ENCODE peak calls at places on chromosomes 16 and 17, in nine cellular contexts. G is right cardiac atrium, M is mucosa of gallbladder, E is AG20443, H is T-helper 1 cell, R is GM03348, U is GM04504, V is Calu3, I is T-helper 9 cell. F is an unnamed sample.
A peak's percentile ranks its signal among the peaks of the same experiment; 100 is the strongest.

GRCh38 chr17:65876985-65877384 is 314.9 kb downstream of the CEP112 start:
- DNase-seq in G (no peak), M (no peak), E (no peak), H (no peak), R (no peak), U (no peak), V (no peak), I (no peak), F (no peak)

GRCh38 chr16:84845496-84846002 is 25.8 kb downstream of the CRISPLD2 start:
- DNase-seq in G (peak; percentile 25), M (no peak), E (no peak), H (no peak), R (no peak), U (no peak), V (no peak), I (no peak), F (no peak)

GRCh38 chr17:3534881-3535252 is 22.7 kb downstream of the TRPV3 start:
- DNase-seq in G (peak; percentile 80), M (no peak), E (peak; percentile 77), H (no peak), R (peak; percentile 84), U (no peak), V (no peak), I (no peak), F (no peak)

GRCh38 chr16:85349413-85350145 is 237.3 kb upstream of the CIBAR2 start:
- DNase-seq in G (peak; percentile 22), M (no peak), E (no peak), H (no peak), R (no peak), U (no peak), V (no peak), I (no peak), F (no peak)

GRCh38 chr17:66661857-66662256 is 173.1 kb upstream of the CACNG5 start:
- DNase-seq in G (no peak), M (no peak), E (no peak), H (no peak), R (no peak), U (no peak), V (no peak), I (no peak), F (no peak)

GRCh38 chr16:17668411-17668810 is 197.7 kb upstream of the XYLT1 start:
- DNase-seq in G (no peak), M (no peak), E (no peak), H (no peak), R (no peak), U (no peak), V (no peak), I (no peak), F (no peak)

GRCh38 chr17:38982858-38983746 is 15.9 kb upstream of the FBXO47 start:
- DNase-seq in G (no peak), M (peak; percentile 44), E (peak; percentile 63), H (peak; percentile 26), R (peak; percentile 61), U (peak; percentile 40), V (peak; percentile 85), I (no peak), F (peak; percentile 38)

GRCh38 chr16:75266738-75267630 is 15.6 kb upstream of the BCAR1 start:
- DNase-seq in G (no peak), M (no peak), E (no peak), H (no peak), R (no peak), U (no peak), V (no peak), I (no peak), F (no peak)

GRCh38 chr17:14840616-14841231 is 424.4 kb downstream of the PMP22 start:
- DNase-seq in G (no peak), M (no peak), E (no peak), H (no peak), R (peak; percentile 23), U (no peak), V (no peak), I (no peak), F (no peak)

GRCh38 chr16:80512460-80512859 is 28.3 kb upstream of the DYNLRB2 start:
- DNase-seq in G (no peak), M (no peak), E (no peak), H (no peak), R (no peak), U (no peak), V (no peak), I (no peak), F (no peak)

GRCh38 chr17:66211047-66211810 is 18.0 kb downstream of the APOH start:
- DNase-seq in G (no peak), M (no peak), E (no peak), H (no peak), R (no peak), U (no peak), V (no peak), I (no peak), F (no peak)

GRCh38 chr17:76009969-76010661 is 9.5 kb downstream of the CDK3 start:
- DNase-seq in G (peak; percentile 20), M (no peak), E (no peak), H (no peak), R (no peak), U (no peak), V (no peak), I (no peak), F (no peak)

GRCh38 chr17:65916425-65916824 is 275.5 kb downstream of the CEP112 start:
- DNase-seq in G (no peak), M (no peak), E (no peak), H (no peak), R (no peak), U (no peak), V (no peak), I (no peak), F (no peak)

F was measured in left cardiac atrium.